ENCODE peak calls at places on chromosomes 11 and 22, in ten cellular contexts. C is HCT116, G is H9, Q is H1, M is fibroblast of lung, S is mammary epithelial cell, D is GM23248, X is Karpas-422, E is mesendoderm, A is colonic mucosa. P is an unnamed sample.

GRCh38 chr11:78251083-78251699 is 62.5 kb downstream of the USP35 start:
- DNase-seq in C (no peak), M (peak), A (no peak), X (no peak), G (no peak), E (no peak), S (no peak), Q (no peak), D (peak), P (peak)

GRCh38 chr11:85810871-85811611 is at the start of gene SYTL2:
- DNase-seq in M (peak), Q (no peak), C (no peak), D (peak), X (peak), E (peak), G (peak), A (peak), S (peak), P (peak)

GRCh38 chr22:42294034-42294985 is 23.9 kb upstream of the TCF20 start:
- DNase-seq in S (peak), C (no peak), E (peak), X (no peak), M (peak), Q (no peak), G (peak), A (peak), D (peak), P (peak)

GRCh38 chr11:78179459-78180071 is 8.9 kb downstream of the KCTD21 start:
- DNase-seq in M (no peak), A (no peak), C (no peak), E (peak), D (no peak), X (no peak), G (no peak), Q (no peak), S (no peak), P (no peak)

GRCh38 chr11:35247863-35248262 is 108.9 kb downstream of the CD44 start:
- DNase-seq in S (no peak), D (no peak), M (no peak), Q (no peak), G (no peak), A (no peak), E (no peak), C (no peak), X (no peak), P (no peak)

GRCh38 chr11:92838655-92839334 is 130.7 kb upstream of the MTNR1B start:
- DNase-seq in Q (no peak), X (no peak), D (no peak), E (peak), S (no peak), C (no peak), A (no peak), M (peak), G (peak), P (no peak)

GRCh38 chr11:111411456-111411855 is 32.4 kb upstream of the POU2AF1 start:
- DNase-seq in X (peak), G (no peak), M (no peak), E (no peak), Q (no peak), C (no peak), S (no peak), D (no peak), A (no peak), P (no peak)

GRCh38 chr11:126104420-126104819 is 41.8 kb upstream of the CDON start:
- DNase-seq in M (no peak), Q (peak), S (no peak), A (no peak), C (no peak), D (no peak), E (peak), X (peak), G (peak), P (no peak)

GRCh38 chr22:27573280-27573711 is 228.3 kb downstream of the MN1 start:
- DNase-seq in A (no peak), D (no peak), S (no peak), X (no peak), E (no peak), Q (no peak), C (no peak), G (no peak), M (no peak), P (no peak)

GRCh38 chr11:62146476-62147200 is 22.8 kb downstream of the INCENP start:
- DNase-seq in D (no peak), G (peak), C (no peak), Q (no peak), M (no peak), X (no peak), S (no peak), E (no peak), A (no peak), P (no peak)

GRCh38 chr11:8760896-8761295 is 78.3 kb downstream of the RPL27A start:
- DNase-seq in A (no peak), C (no peak), X (no peak), S (no peak), Q (no peak), D (no peak), E (no peak), G (no peak), M (peak), P (no peak)

GRCh38 chr11:109644158-109644557 is 222.2 kb downstream of the C11orf87 start:
- DNase-seq in D (peak), S (no peak), C (no peak), G (no peak), X (no peak), M (peak), E (peak), A (no peak), Q (no peak), P (no peak)

GRCh38 chr11:68206211-68206610 is 6.9 kb downstream of the KMT5B start:
- DNase-seq in S (peak), E (peak), D (peak), X (peak), Q (no peak), A (no peak), G (peak), C (peak), M (peak), P (peak)

GRCh38 chr11:111633756-111634362 is 31.6 kb downstream of the SIK2 start:
- DNase-seq in A (no peak), D (peak), M (peak), G (no peak), E (no peak), X (no peak), C (no peak), S (peak), Q (no peak), P (peak)

GRCh38 chr11:8267831-8268529 is 4.3 kb upstream of the LMO1 start:
- DNase-seq in X (no peak), G (no peak), E (no peak), A (no peak), M (peak), D (peak), Q (no peak), S (no peak), C (no peak), P (peak)

GRCh38 chr11:65181569-65182257 is at the start of gene CAPN1:
- DNase-seq in A (peak), S (peak), G (peak), M (peak), X (peak), D (peak), C (peak), E (peak), Q (no peak), P (peak)

GRCh38 chr11:134026655-134027343 is 42.1 kb upstream of the JAM3 start:
- DNase-seq in D (no peak), C (no peak), A (no peak), X (no peak), S (peak), G (peak), E (peak), Q (no peak), M (no peak), P (no peak)

DNA sequence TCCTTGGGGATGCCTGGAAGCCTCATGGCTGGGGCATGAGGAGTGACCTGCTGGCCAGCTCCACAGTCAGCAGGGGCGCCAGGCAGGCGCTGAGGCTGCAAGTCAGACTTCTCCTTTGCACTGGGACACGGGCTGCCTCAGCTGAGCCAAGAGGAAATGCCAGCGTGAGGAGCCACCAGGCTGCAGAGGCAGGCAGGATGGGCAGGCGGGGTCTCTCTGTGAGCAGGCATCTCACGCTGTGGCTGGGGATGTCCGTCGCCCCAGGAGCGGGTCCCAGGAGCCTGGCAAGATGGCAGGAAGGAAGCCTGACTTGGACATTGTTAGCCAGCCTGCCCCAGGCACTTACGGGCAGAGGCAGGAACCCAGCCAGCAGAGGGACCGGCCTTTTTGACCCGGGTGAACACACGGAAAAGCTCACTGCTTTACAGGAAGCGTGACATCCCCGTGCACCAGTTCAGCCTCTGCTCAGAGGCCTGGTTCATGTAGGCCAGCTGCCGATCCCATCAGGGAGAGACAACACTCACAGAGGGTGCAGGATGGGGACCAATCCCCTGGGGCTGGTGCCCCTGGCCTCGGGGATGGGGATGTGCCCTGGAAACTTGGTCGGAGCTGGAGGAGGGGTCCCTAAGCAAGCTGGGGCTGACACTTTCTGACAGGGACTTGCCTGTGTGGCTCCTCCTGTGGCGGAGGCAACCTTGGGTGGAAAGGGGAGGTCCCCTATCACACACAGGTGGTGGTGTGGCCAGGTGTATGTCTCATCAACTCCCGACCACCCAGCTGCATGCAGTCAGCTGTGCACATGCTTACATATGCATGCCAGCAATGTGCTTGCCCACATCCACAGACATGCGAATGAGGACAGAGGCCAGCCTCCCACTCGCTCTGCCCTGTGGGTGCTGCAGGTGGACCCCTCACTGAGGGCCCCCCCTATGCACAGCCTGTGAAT is 10.0 kb downstream of the GNB1L start:
- DNase-seq in X (no peak), E (no peak), G (no peak), A (peak), M (peak), C (no peak), Q (no peak), D (peak), S (no peak), P (peak)
- H3K9ac ChIP-seq in X (no peak), E (no peak), G (no peak), A (no peak), M (no peak), C (no peak), Q (no peak), D (peak), S (no peak), P (no peak)

GRCh38 chr11:46122955-46123354 is 1.7 kb upstream of the PHF21A start:
- DNase-seq in C (no peak), M (peak), A (no peak), E (no peak), D (peak), Q (no peak), G (no peak), S (peak), X (no peak), P (peak)

GRCh38 chr11:46120711-46121327 is 435 bp downstream of the PHF21A start:
- DNase-seq in M (peak), C (no peak), S (peak), A (peak), D (peak), E (peak), G (peak), X (peak), Q (no peak), P (peak)

GRCh38 chr11:46120361-46120710 is 918 bp downstream of the PHF21A start:
- DNase-seq in D (peak), X (no peak), S (no peak), A (no peak), Q (no peak), G (no peak), M (peak), C (no peak), E (no peak), P (peak)

GRCh38 chr11:46121328-46121723 is at the start of gene PHF21A:
- DNase-seq in C (peak), S (peak), D (peak), A (peak), M (peak), Q (peak), X (peak), G (peak), E (peak), P (peak)

GRCh38 chr11:46121724-46122477 is 647 bp upstream of the PHF21A start:
- DNase-seq in X (peak), C (peak), M (peak), A (peak), E (peak), D (peak), G (peak), S (peak), Q (no peak), P (peak)
- H3K9ac ChIP-seq in X (peak), C (peak), M (peak), A (peak), E (peak), D (peak), G (peak), S (peak), Q (peak), P (peak)

GRCh38 chr22:38125731-38126344 is 15.4 kb upstream of the BAIAP2L2 start:
- DNase-seq in C (no peak), M (no peak), A (no peak), E (no peak), D (no peak), Q (no peak), G (no peak), X (no peak), S (no peak), P (no peak)
- H3K9ac ChIP-seq in C (no peak), M (no peak), A (no peak), E (no peak), D (no peak), Q (no peak), G (no peak), X (no peak), S (no peak), P (no peak)

GRCh38 chr11:119481667-119482400 is 58.9 kb upstream of the THY1 start:
- DNase-seq in A (no peak), M (no peak), S (no peak), D (peak), E (no peak), G (no peak), X (no peak), Q (no peak), C (no peak), P (no peak)
- H3K9ac ChIP-seq in A (no peak), M (no peak), S (no peak), D (no peak), E (peak), G (no peak), X (peak), Q (no peak), C (no peak), P (no peak)

GRCh38 chr22:17086750-17087149 is 1.9 kb downstream of the IL17RA start:
- DNase-seq in X (no peak), C (no peak), Q (no peak), E (no peak), S (no peak), A (no peak), D (peak), G (no peak), M (no peak), P (no peak)
- H3K9ac ChIP-seq in X (no peak), C (no peak), Q (no peak), E (no peak), S (no peak), A (peak), D (no peak), G (no peak), M (no peak), P (peak)

GRCh38 chr11:34068098-34068497 is 16.6 kb downstream of the CAPRIN1 start:
- DNase-seq in S (peak), M (peak), A (no peak), C (no peak), X (no peak), D (peak), G (no peak), Q (no peak), E (no peak), P (peak)
- H3K9ac ChIP-seq in S (no peak), M (no peak), A (no peak), C (no peak), X (no peak), D (no peak), G (no peak), Q (no peak), E (no peak), P (no peak)

GRCh38 chr11:114159320-114159719 is 99.8 kb downstream of the ZBTB16 start:
- DNase-seq in G (no peak), A (no peak), X (no peak), S (peak), Q (no peak), C (no peak), M (no peak), E (no peak), D (no peak), P (no peak)
- H3K9ac ChIP-seq in G (no peak), A (peak), X (no peak), S (no peak), Q (no peak), C (no peak), M (no peak), E (no peak), D (no peak), P (peak)

P was measured in adipocyte.